ENCODE peak calls at places on chromosomes 7 and 10, in seven cellular contexts. G, M, U, E, K, I and X are unnamed samples.
A peak's percentile ranks its signal among the peaks of the same experiment; 100 is the strongest.

GRCh38 chr10:53754851-53755250 is 982.3 kb upstream of the MBL2 start:
- DNase-seq in K (no peak), G (no peak), I (no peak), M (no peak), E (no peak), U (no peak), X (no peak)

GRCh38 chr7:28405662-28406061 is 6.7 kb upstream of the CREB5 start:
- DNase-seq in M (peak; percentile 100), I (no peak), E (no peak), U (peak; percentile 64), G (peak; percentile 95), K (no peak), X (peak; percentile 23)

GRCh38 chr10:89047397-89047796 is 56.8 kb downstream of the FAS start:
- DNase-seq in G (no peak), K (no peak), E (no peak), U (no peak), M (peak; percentile 23), I (no peak), X (no peak)

GRCh38 chr10:101073631-101074030 is 11.8 kb downstream of the KAZALD1 start:
- DNase-seq in I (no peak), M (no peak), G (no peak), E (no peak), U (no peak), K (no peak), X (no peak)

GRCh38 chr7:32941181-32941995 is 15.9 kb upstream of the FKBP9 start:
- DNase-seq in E (no peak), G (no peak), I (no peak), K (no peak), M (no peak), U (no peak), X (no peak)

GRCh38 chr10:5500162-5500670 is 846 bp upstream of the CALML5 start:
- DNase-seq in I (no peak), M (no peak), G (no peak), K (no peak), U (peak; percentile 29), E (no peak), X (no peak)

GRCh38 chr7:113338297-113338696 is 219.9 kb upstream of the SMIM30 start:
- DNase-seq in I (no peak), K (no peak), G (no peak), U (no peak), E (no peak), M (no peak), X (no peak)

GRCh38 chr10:52004342-52004949 is 305.1 kb upstream of the CSTF2T start:
- DNase-seq in U (no peak), K (no peak), E (no peak), G (peak; percentile 27), I (no peak), M (peak; percentile 66), X (no peak)

GRCh38 chr10:26890956-26891355 is 30.2 kb upstream of the ABI1 start:
- DNase-seq in G (no peak), I (no peak), U (no peak), E (peak; percentile 63), K (peak; percentile 39), M (peak; percentile 81), X (peak; percentile 66)

GRCh38 chr10:123748711-123749110 is 82.6 kb downstream of the GPR26 start:
- DNase-seq in I (no peak), K (no peak), M (no peak), U (no peak), E (no peak), G (no peak), X (no peak)